ENCODE peak calls at places on chromosome 2, in five cellular contexts. F, B, R, P and T are unnamed samples.

GRCh38 chr2:586518-587370 is 90.5 kb downstream of the TMEM18 start:
- DNase-seq in P (no peak), F (no peak), R (no peak), B (no peak), T (no peak)

GRCh38 chr2:64667535-64667934 is 13.8 kb upstream of the SERTAD2 start:
- DNase-seq in B (no peak), F (peak), P (no peak), R (no peak), T (no peak)

GRCh38 chr2:72326759-72327158 is 179.1 kb upstream of the CYP26B1 start:
- DNase-seq in B (no peak), F (no peak), P (no peak), R (no peak), T (no peak)

GRCh38 chr2:28662044-28662443 is 89.6 kb upstream of the PPP1CB start:
- DNase-seq in B (peak), F (no peak), R (no peak), P (no peak), T (no peak)

GRCh38 chr2:35741556-35741955 is 614.0 kb upstream of the CRIM1 start:
- DNase-seq in F (no peak), P (no peak), B (no peak), R (no peak), T (no peak)

GRCh38 chr2:119827866-119828507 is 68.3 kb downstream of the PTPN4 start:
- DNase-seq in P (no peak), F (no peak), R (no peak), B (no peak), T (peak)

GRCh38 chr2:109213646-109214417 is 84.8 kb downstream of the SH3RF3 start:
- DNase-seq in F (peak), R (no peak), P (no peak), B (no peak), T (peak)

GRCh38 chr2:160062283-160063005 is at the start of gene PLA2R1:
- DNase-seq in R (no peak), B (peak), F (no peak), P (no peak), T (peak)

GRCh38 chr2:96324716-96325037 is 440 bp upstream of the ITPRIPL1 start:
- DNase-seq in F (no peak), R (no peak), B (no peak), P (no peak), T (no peak)